ENCODE peak calls at places on chromosome 21, in seven cellular contexts. Z is IMR-90, H is mesendoderm, X is mesenchymal stem cell, A is trophoblast cell, B is H1, U is H9. N is an unnamed sample.

GRCh38 chr21:26850116-26850643 is 5.0 kb upstream of the ADAMTS1 start:
- DNase-seq in Z (peak), H (peak), A (no peak), U (no peak), B (no peak), X (peak), N (peak)

GRCh38 chr21:15749045-15749867 is 19.5 kb downstream of the USP25 start:
- DNase-seq in X (peak), U (no peak), Z (peak), H (no peak), B (no peak), A (no peak), N (no peak)

GRCh38 chr21:39523398-39523797 is 71.6 kb downstream of the SH3BGR start:
- DNase-seq in B (no peak), Z (no peak), H (no peak), U (no peak), A (no peak), X (no peak), N (no peak)

GRCh38 chr21:26920055-26920454 is 46.8 kb downstream of the ADAMTS5 start:
- DNase-seq in X (peak), U (no peak), A (no peak), H (no peak), Z (peak), B (no peak), N (no peak)

GRCh38 chr21:40844935-40845334 is 2.0 kb downstream of the DSCAM start:
- DNase-seq in A (peak), U (no peak), Z (no peak), X (no peak), H (no peak), B (no peak), N (no peak)

GRCh38 chr21:38875694-38876492 is 70.2 kb downstream of the ETS2 start:
- DNase-seq in X (peak), Z (peak), U (no peak), A (no peak), H (no peak), B (no peak), N (no peak)

GRCh38 chr21:26715878-26716506 is 129.2 kb downstream of the ADAMTS1 start:
- DNase-seq in Z (peak), H (peak), B (no peak), X (peak), A (peak), U (peak), N (peak)

GRCh38 chr21:38945536-38946245 is 140.0 kb downstream of the ETS2 start:
- DNase-seq in Z (peak), U (peak), X (peak), B (peak), H (peak), A (no peak), N (peak)

GRCh38 chr21:26965567-26966359 is 1.1 kb downstream of the ADAMTS5 start:
- DNase-seq in B (no peak), U (peak), X (peak), Z (peak), H (peak), A (peak), N (peak)

GRCh38 chr21:39687069-39687468 is 57.9 kb upstream of the IGSF5 start:
- DNase-seq in H (no peak), X (no peak), A (no peak), Z (no peak), U (no peak), B (no peak), N (no peak)

GRCh38 chr21:25837545-25838263 is 102.9 kb downstream of the GABPA start:
- DNase-seq in U (no peak), Z (peak), H (no peak), A (no peak), B (no peak), X (peak), N (no peak)

GRCh38 chr21:36464590-36464989 is 15.3 kb downstream of the CLDN14 start:
- DNase-seq in Z (no peak), A (no peak), X (no peak), B (no peak), H (no peak), U (no peak), N (no peak)

GRCh38 chr21:38951095-38951745 is 145.5 kb downstream of the ETS2 start:
- DNase-seq in X (no peak), Z (no peak), U (no peak), H (no peak), B (no peak), A (peak), N (no peak)

GRCh38 chr21:27817902-27818623 is 851.2 kb upstream of the ADAMTS5 start:
- DNase-seq in H (no peak), A (no peak), B (no peak), Z (no peak), X (no peak), U (no peak), N (no peak)

GRCh38 chr21:25637846-25638245 is 1.2 kb upstream of the JAM2 start:
- DNase-seq in B (no peak), U (no peak), X (no peak), A (peak), Z (no peak), H (peak), N (no peak)

GRCh38 chr21:31335957-31336738 is 7.9 kb downstream of the TIAM1 start:
- DNase-seq in Z (peak), B (no peak), A (peak), H (no peak), U (no peak), X (peak), N (no peak)

DNA sequence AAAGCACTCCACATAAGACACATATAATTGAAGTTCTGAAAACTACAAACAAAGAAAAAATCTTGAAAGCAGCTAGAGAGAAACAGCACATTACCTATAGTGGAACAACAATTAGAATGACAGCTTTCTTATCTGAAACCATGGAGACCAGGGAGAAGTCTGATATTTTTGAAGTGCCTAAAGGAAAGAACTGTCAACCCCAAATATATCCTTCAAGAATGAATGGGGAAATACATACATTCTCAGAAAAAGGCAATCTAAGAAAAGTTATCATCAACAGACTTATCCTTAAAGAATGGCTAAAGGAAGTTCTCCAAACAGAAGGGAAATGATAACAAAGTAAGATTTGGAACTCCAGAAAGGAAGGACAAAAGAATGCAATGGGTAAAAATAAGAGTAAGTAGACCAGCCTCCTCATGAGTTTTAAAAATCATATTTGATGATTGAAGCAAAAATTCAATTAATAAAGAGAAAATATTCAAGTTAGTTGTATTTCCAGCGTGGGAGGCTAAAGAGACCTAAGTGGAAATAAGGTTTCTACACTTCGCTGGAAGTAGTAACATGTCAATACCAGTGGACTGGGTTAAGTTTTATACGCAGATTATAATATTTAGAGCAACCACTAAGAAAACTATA is 170.8 kb upstream of the SAMSN1 start:
- DNase-seq in A (no peak), B (no peak), U (no peak), H (no peak), Z (no peak), X (no peak), N (no peak)
- H4K8ac ChIP-seq in A (no peak), B (no peak), U (no peak), H (no peak), Z (no peak), X (no peak), N (no peak)

GRCh38 chr21:29238967-29239289 is 59.8 kb upstream of the BACH1 start:
- DNase-seq in U (no peak), Z (peak), B (no peak), H (no peak), X (peak), A (no peak), N (no peak)
- H3K27ac ChIP-seq in U (no peak), Z (no peak), B (no peak), H (no peak), X (no peak), A (no peak), N (no peak)

GRCh38 chr21:42405064-42406059 is 1.7 kb downstream of the UBASH3A start:
- DNase-seq in H (no peak), X (no peak), Z (no peak), B (no peak), A (no peak), U (no peak), N (no peak)
- H4K8ac ChIP-seq in H (no peak), X (no peak), Z (no peak), B (peak), A (no peak), U (no peak), N (peak)

DNA sequence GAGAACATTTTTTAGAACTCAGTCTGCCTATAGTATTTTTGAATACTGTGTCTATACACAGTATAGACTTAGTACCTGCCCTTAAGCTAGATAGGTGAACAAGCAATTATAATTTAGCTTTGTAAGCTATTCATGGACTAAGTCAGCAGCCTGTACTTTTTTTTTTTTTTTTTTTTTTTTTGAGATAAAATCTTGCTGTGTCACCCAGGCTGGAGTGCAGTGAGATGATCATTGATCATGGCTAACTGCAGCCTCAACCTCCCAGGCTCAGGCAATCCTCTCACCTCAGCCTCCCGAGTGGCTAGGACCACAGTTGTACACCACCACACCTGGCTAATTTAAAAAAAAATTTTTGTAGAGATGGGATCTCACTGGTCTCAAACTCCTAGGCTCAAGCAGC is 17.2 kb downstream of the ITSN1 start:
- DNase-seq in B (no peak), X (no peak), U (no peak), Z (no peak), H (no peak), A (no peak), N (no peak)
- H3K27ac ChIP-seq in B (no peak), X (no peak), U (no peak), Z (no peak), H (no peak), A (no peak), N (no peak)

GRCh38 chr21:45116066-45116465 is 41.7 kb downstream of the ADARB1 start:
- DNase-seq in A (no peak), B (no peak), U (no peak), Z (no peak), H (peak), X (no peak), N (no peak)
- H4K8ac ChIP-seq in A (no peak), B (no peak), U (no peak), Z (no peak), H (no peak), X (no peak), N (no peak)

DNA sequence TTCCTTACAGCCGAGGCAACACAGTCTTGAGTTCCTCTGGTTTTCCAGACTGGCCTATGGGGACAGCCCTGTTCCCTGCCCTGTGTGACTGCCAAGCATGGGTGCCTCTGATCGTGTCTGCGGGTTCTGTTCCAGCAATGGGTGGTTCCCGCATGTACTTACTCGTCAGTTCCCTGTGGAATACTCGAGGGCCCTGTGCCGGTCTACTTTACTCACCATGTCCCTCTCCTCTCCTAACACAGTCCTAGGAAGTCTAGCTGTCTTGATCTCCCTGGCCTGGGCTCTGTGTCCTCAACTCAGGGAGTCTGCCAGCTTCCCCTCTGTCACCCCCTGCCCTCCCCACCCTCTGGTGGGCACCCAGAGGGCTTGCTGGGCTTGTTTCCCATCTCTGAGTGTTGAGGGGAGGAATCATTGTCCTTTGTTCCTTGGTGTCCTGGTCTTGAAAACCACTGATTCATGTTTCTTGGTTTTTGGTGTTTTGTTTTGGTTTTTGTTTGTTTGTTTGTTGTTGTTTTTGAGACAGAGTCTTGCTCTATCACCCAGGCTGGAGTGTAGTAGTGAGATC is 36.0 kb downstream of the TRAPPC10 start:
- DNase-seq in A (no peak), H (no peak), Z (no peak), X (no peak), U (no peak), B (no peak), N (no peak)
- H3K27ac ChIP-seq in A (no peak), H (no peak), Z (no peak), X (no peak), U (no peak), B (no peak), N (no peak)

GRCh38 chr21:24011087-24011486 is 1596.2 kb downstream of the MRPL39 start:
- DNase-seq in H (no peak), A (no peak), B (no peak), Z (no peak), X (no peak), U (no peak), N (no peak)
- H4K8ac ChIP-seq in H (no peak), A (no peak), B (no peak), Z (no peak), X (no peak), U (no peak), N (no peak)

DNA sequence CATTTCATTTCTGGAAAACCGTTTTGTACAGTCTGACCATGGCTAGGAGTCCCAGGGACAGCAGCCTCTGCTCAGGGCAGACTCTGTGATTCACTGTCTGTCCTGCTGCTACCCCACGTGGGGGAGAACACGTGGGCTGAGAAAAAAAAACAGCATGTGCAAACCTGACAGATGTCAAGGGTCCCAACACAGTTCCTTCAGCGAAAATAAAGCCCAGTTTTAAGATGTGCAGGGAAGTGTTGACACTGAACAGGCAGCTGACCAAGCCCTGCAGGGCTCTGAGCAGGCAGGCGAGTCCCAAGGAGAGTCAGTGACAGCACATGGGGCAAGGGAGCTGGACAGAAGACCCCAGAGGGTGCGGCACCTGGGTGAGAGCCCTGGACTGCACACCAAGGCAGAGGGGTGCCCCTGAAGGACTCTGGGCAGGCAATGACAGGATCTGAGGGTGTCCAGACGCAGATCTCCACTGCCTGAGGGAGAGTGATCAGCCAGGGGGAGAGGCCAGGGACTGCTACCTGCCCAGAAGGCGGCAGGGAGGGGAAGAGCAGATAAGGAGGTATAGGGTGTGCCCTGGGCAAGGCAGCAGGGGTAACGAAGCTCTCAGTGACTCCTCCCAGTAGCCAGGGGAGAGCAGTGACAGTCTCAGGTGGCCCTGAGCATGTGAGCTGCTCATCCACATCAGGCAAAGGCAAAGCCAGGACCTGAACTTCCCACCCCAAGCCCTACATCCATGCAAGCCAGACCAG is 5.1 kb upstream of the SPATC1L start:
- DNase-seq in U (peak), B (no peak), Z (peak), A (no peak), H (no peak), X (peak), N (no peak)
- H3K27ac ChIP-seq in U (no peak), B (no peak), Z (no peak), A (peak), H (no peak), X (no peak), N (peak)

DNA sequence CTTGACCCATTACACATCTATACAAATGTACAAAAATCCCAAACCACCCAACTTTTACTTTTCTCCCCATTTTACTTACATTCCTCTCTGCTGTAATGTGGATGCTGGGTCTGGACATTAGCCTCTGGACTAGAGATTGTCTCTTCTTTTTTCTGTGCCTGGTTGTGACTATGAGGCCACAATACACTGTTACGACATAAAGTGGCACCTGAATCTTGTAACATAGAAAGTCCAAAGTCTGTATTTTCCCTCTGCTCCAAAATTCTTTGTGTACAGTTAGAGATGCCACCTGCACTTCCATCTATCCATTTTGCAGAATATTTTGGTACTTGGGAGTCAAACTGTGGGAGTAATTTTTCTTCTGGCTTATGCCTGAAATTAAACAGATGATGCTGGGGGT is 22.7 kb downstream of the C21orf91 start:
- DNase-seq in H (no peak), X (no peak), U (no peak), B (no peak), A (no peak), Z (no peak), N (no peak)
- H4K8ac ChIP-seq in H (peak), X (no peak), U (no peak), B (no peak), A (no peak), Z (no peak), N (no peak)